ENCODE peak calls at places on chromosome 12, in seven cellular contexts. One of them, this sample, is unnamed.
A peak's percentile ranks its signal among the peaks of the same experiment; 100 is the strongest.

GRCh38 chr12:26473291-26473690 is 277.9 kb downstream of the SSPN start:
- DNase-seq in fibroblast of the aortic adventitia: peak; percentile 23
- DNase-seq in PC-3: peak; percentile 43
- DNase-seq in left lung: no peak
- DNase-seq in upper lobe of right lung: no peak
- DNase-seq in CD4-positive, alpha-beta T cell: no peak
- DNase-seq in AG09319: no peak
- DNase-seq in this sample: no peak

GRCh38 chr12:25839470-25839869 is 119.0 kb upstream of the RASSF8 start:
- DNase-seq in PC-3: peak; percentile 98
- DNase-seq in upper lobe of right lung: no peak
- DNase-seq in CD4-positive, alpha-beta T cell: no peak
- DNase-seq in AG09319: no peak
- DNase-seq in left lung: no peak
- DNase-seq in fibroblast of the aortic adventitia: no peak
- DNase-seq in this sample: no peak

GRCh38 chr12:132186208-132186856 is 42.1 kb downstream of the NOC4L start:
- DNase-seq in CD4-positive, alpha-beta T cell: no peak
- DNase-seq in PC-3: no peak
- DNase-seq in fibroblast of the aortic adventitia: no peak
- DNase-seq in left lung: peak; percentile 62
- DNase-seq in upper lobe of right lung: no peak
- DNase-seq in AG09319: no peak
- DNase-seq in this sample: no peak

GRCh38 chr12:57984629-57985151 is 43.3 kb downstream of the ATP23 start:
- DNase-seq in fibroblast of the aortic adventitia: no peak
- DNase-seq in PC-3: no peak
- DNase-seq in upper lobe of right lung: no peak
- DNase-seq in CD4-positive, alpha-beta T cell: no peak
- DNase-seq in AG09319: no peak
- DNase-seq in left lung: peak; percentile 55
- DNase-seq in this sample: no peak

GRCh38 chr12:121124402-121125109 is 8.1 kb upstream of the P2RX7 start:
- DNase-seq in PC-3: peak; percentile 99
- DNase-seq in CD4-positive, alpha-beta T cell: no peak
- DNase-seq in AG09319: no peak
- DNase-seq in fibroblast of the aortic adventitia: peak; percentile 66
- DNase-seq in upper lobe of right lung: no peak
- DNase-seq in left lung: no peak
- DNase-seq in this sample: no peak

GRCh38 chr12:98743362-98743953 is 98.4 kb downstream of the APAF1 start:
- DNase-seq in fibroblast of the aortic adventitia: no peak
- DNase-seq in upper lobe of right lung: no peak
- DNase-seq in AG09319: no peak
- DNase-seq in PC-3: peak; percentile 35
- DNase-seq in CD4-positive, alpha-beta T cell: peak; percentile 6
- DNase-seq in left lung: no peak
- DNase-seq in this sample: no peak

GRCh38 chr12:50333441-50333840 is 50.1 kb upstream of the LIMA1 start:
- DNase-seq in AG09319: no peak
- DNase-seq in CD4-positive, alpha-beta T cell: no peak
- DNase-seq in PC-3: no peak
- DNase-seq in upper lobe of right lung: no peak
- DNase-seq in fibroblast of the aortic adventitia: no peak
- DNase-seq in left lung: no peak
- DNase-seq in this sample: no peak

GRCh38 chr12:66848967-66849366 is 170.1 kb upstream of the GRIP1 start:
- DNase-seq in fibroblast of the aortic adventitia: no peak
- DNase-seq in upper lobe of right lung: no peak
- DNase-seq in AG09319: no peak
- DNase-seq in CD4-positive, alpha-beta T cell: no peak
- DNase-seq in PC-3: no peak
- DNase-seq in left lung: no peak
- DNase-seq in this sample: no peak

GRCh38 chr12:25708661-25709060 is 155.6 kb upstream of the LMNTD1 start:
- DNase-seq in fibroblast of the aortic adventitia: no peak
- DNase-seq in CD4-positive, alpha-beta T cell: no peak
- DNase-seq in upper lobe of right lung: no peak
- DNase-seq in AG09319: no peak
- DNase-seq in PC-3: no peak
- DNase-seq in left lung: no peak
- DNase-seq in this sample: no peak

GRCh38 chr12:29374913-29375312 is 6.1 kb downstream of the ERGIC2 start:
- DNase-seq in upper lobe of right lung: no peak
- DNase-seq in fibroblast of the aortic adventitia: no peak
- DNase-seq in PC-3: no peak
- DNase-seq in AG09319: no peak
- DNase-seq in CD4-positive, alpha-beta T cell: no peak
- DNase-seq in left lung: no peak
- DNase-seq in this sample: no peak

GRCh38 chr12:11755311-11755930 is 105.9 kb downstream of the ETV6 start:
- DNase-seq in CD4-positive, alpha-beta T cell: no peak
- DNase-seq in upper lobe of right lung: no peak
- DNase-seq in AG09319: no peak
- DNase-seq in fibroblast of the aortic adventitia: peak; percentile 59
- DNase-seq in left lung: no peak
- DNase-seq in PC-3: no peak
- DNase-seq in this sample: no peak

GRCh38 chr12:14390885-14391530 is 25.5 kb downstream of the ATF7IP start:
- DNase-seq in upper lobe of right lung: no peak
- DNase-seq in left lung: no peak
- DNase-seq in fibroblast of the aortic adventitia: no peak
- DNase-seq in PC-3: no peak
- DNase-seq in CD4-positive, alpha-beta T cell: no peak
- DNase-seq in AG09319: no peak
- DNase-seq in this sample: no peak

GRCh38 chr12:64039285-64039871 is 182.7 kb downstream of the KICS2 start:
- DNase-seq in left lung: no peak
- DNase-seq in PC-3: no peak
- DNase-seq in AG09319: peak; percentile 36
- DNase-seq in upper lobe of right lung: no peak
- DNase-seq in CD4-positive, alpha-beta T cell: no peak
- DNase-seq in fibroblast of the aortic adventitia: peak; percentile 71
- DNase-seq in this sample: no peak

GRCh38 chr12:83641789-83642188 is 955.1 kb downstream of the TMTC2 start:
- DNase-seq in CD4-positive, alpha-beta T cell: no peak
- DNase-seq in upper lobe of right lung: no peak
- DNase-seq in AG09319: no peak
- DNase-seq in fibroblast of the aortic adventitia: no peak
- DNase-seq in PC-3: no peak
- DNase-seq in left lung: peak; percentile 15
- DNase-seq in this sample: no peak

GRCh38 chr12:56953314-56953713 is 4.1 kb downstream of the RDH16 start:
- DNase-seq in left lung: no peak
- DNase-seq in upper lobe of right lung: no peak
- DNase-seq in PC-3: no peak
- DNase-seq in fibroblast of the aortic adventitia: no peak
- DNase-seq in AG09319: no peak
- DNase-seq in CD4-positive, alpha-beta T cell: no peak
- DNase-seq in this sample: no peak

GRCh38 chr12:76346798-76347420 is 1.3 kb downstream of the BBS10 start:
- DNase-seq in left lung: no peak
- DNase-seq in PC-3: peak; percentile 70
- DNase-seq in upper lobe of right lung: no peak
- DNase-seq in CD4-positive, alpha-beta T cell: no peak
- DNase-seq in fibroblast of the aortic adventitia: peak; percentile 84
- DNase-seq in AG09319: peak; percentile 41
- DNase-seq in this sample: no peak

GRCh38 chr12:25436206-25436912 is 116.7 kb downstream of the LMNTD1 start:
- DNase-seq in CD4-positive, alpha-beta T cell: no peak
- DNase-seq in fibroblast of the aortic adventitia: peak; percentile 96
- DNase-seq in AG09319: peak; percentile 72
- DNase-seq in left lung: no peak
- DNase-seq in upper lobe of right lung: no peak
- DNase-seq in PC-3: peak; percentile 84
- DNase-seq in this sample: no peak

GRCh38 chr12:123270380-123271181 is 1.1 kb downstream of the CDK2AP1 start:
- DNase-seq in fibroblast of the aortic adventitia: peak; percentile 27
- DNase-seq in CD4-positive, alpha-beta T cell: no peak
- DNase-seq in left lung: peak; percentile 82
- DNase-seq in upper lobe of right lung: peak; percentile 72
- DNase-seq in AG09319: no peak
- DNase-seq in PC-3: no peak
- DNase-seq in this sample: no peak

GRCh38 chr12:42945927-42946326 is 356.4 kb upstream of the PRICKLE1 start:
- DNase-seq in PC-3: peak; percentile 16
- DNase-seq in CD4-positive, alpha-beta T cell: no peak
- DNase-seq in fibroblast of the aortic adventitia: no peak
- DNase-seq in upper lobe of right lung: no peak
- DNase-seq in AG09319: no peak
- DNase-seq in left lung: no peak
- DNase-seq in this sample: no peak

GRCh38 chr12:1593232-1594044 is 943 bp downstream of the FBXL14 start:
- DNase-seq in fibroblast of the aortic adventitia: no peak
- DNase-seq in upper lobe of right lung: peak; percentile 82
- DNase-seq in PC-3: peak; percentile 24
- DNase-seq in left lung: peak; percentile 88
- DNase-seq in AG09319: no peak
- DNase-seq in CD4-positive, alpha-beta T cell: peak; percentile 37
- DNase-seq in this sample: peak; percentile 44

GRCh38 chr12:57895337-57896138 is 45.8 kb upstream of the ATP23 start:
- DNase-seq in CD4-positive, alpha-beta T cell: no peak
- DNase-seq in PC-3: no peak
- DNase-seq in AG09319: no peak
- DNase-seq in fibroblast of the aortic adventitia: no peak
- DNase-seq in upper lobe of right lung: no peak
- DNase-seq in left lung: no peak
- DNase-seq in this sample: no peak

GRCh38 chr12:103505371-103506236 is 9.8 kb upstream of the C12orf42 start:
- DNase-seq in left lung: no peak
- DNase-seq in CD4-positive, alpha-beta T cell: no peak
- DNase-seq in upper lobe of right lung: no peak
- DNase-seq in fibroblast of the aortic adventitia: no peak
- DNase-seq in PC-3: peak; percentile 74
- DNase-seq in AG09319: no peak
- DNase-seq in this sample: no peak

GRCh38 chr12:86104087-86104486 is 152.1 kb downstream of the MGAT4C start:
- DNase-seq in upper lobe of right lung: no peak
- DNase-seq in PC-3: no peak
- DNase-seq in fibroblast of the aortic adventitia: no peak
- DNase-seq in AG09319: no peak
- DNase-seq in CD4-positive, alpha-beta T cell: no peak
- DNase-seq in left lung: no peak
- DNase-seq in this sample: no peak

GRCh38 chr12:49920241-49920914 is 16.7 kb upstream of the FAIM2 start:
- DNase-seq in CD4-positive, alpha-beta T cell: no peak
- DNase-seq in left lung: peak; percentile 42
- DNase-seq in AG09319: no peak
- DNase-seq in fibroblast of the aortic adventitia: peak; percentile 86
- DNase-seq in PC-3: peak; percentile 23
- DNase-seq in upper lobe of right lung: peak; percentile 49
- DNase-seq in this sample: no peak

GRCh38 chr12:117090816-117091711 is 8.2 kb downstream of the TESC start:
- DNase-seq in fibroblast of the aortic adventitia: no peak
- DNase-seq in AG09319: no peak
- DNase-seq in upper lobe of right lung: no peak
- DNase-seq in PC-3: no peak
- DNase-seq in left lung: peak; percentile 48
- DNase-seq in CD4-positive, alpha-beta T cell: no peak
- DNase-seq in this sample: no peak

GRCh38 chr12:12684375-12685106 is 11.4 kb downstream of the GPR19 start:
- DNase-seq in CD4-positive, alpha-beta T cell: no peak
- DNase-seq in AG09319: no peak
- DNase-seq in left lung: no peak
- DNase-seq in fibroblast of the aortic adventitia: peak; percentile 58
- DNase-seq in PC-3: peak; percentile 22
- DNase-seq in upper lobe of right lung: no peak
- DNase-seq in this sample: no peak

GRCh38 chr12:119751961-119752360 is 84.0 kb downstream of the PRKAB1 start:
- DNase-seq in upper lobe of right lung: no peak
- DNase-seq in AG09319: no peak
- DNase-seq in CD4-positive, alpha-beta T cell: no peak
- DNase-seq in PC-3: no peak
- DNase-seq in left lung: no peak
- DNase-seq in fibroblast of the aortic adventitia: no peak
- DNase-seq in this sample: no peak

GRCh38 chr12:5206401-5207175 is 162.9 kb downstream of the KCNA5 start:
- DNase-seq in left lung: no peak
- DNase-seq in fibroblast of the aortic adventitia: no peak
- DNase-seq in PC-3: no peak
- DNase-seq in upper lobe of right lung: no peak
- DNase-seq in AG09319: no peak
- DNase-seq in CD4-positive, alpha-beta T cell: no peak
- DNase-seq in this sample: no peak

GRCh38 chr12:33763331-33763730 is 259.0 kb upstream of the ALG10 start:
- DNase-seq in AG09319: no peak
- DNase-seq in CD4-positive, alpha-beta T cell: no peak
- DNase-seq in upper lobe of right lung: no peak
- DNase-seq in PC-3: no peak
- DNase-seq in left lung: no peak
- DNase-seq in fibroblast of the aortic adventitia: no peak
- DNase-seq in this sample: no peak

DNA sequence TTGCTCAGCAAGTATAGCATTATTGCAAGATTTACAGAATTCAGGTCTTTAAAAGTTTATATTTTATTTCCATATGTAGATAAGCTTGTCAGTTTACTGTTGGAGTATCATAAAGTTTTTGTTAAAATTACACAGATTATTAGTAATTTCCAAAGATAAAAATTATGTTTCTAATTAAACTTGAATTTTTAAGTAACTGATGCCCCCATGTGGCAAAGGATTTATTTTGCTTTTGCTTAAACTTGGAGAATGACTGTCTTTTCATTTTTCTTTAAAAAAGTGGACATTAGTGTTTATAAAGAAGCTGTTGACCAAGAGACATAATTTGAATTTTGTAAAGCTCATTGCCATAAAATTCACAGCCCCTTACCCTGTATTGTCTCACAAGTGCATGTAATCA is 45.8 kb downstream of the ETNK1 start:
- DNase-seq in AG09319: no peak
- DNase-seq in upper lobe of right lung: no peak
- DNase-seq in CD4-positive, alpha-beta T cell: no peak
- DNase-seq in left lung: no peak
- DNase-seq in PC-3: no peak
- DNase-seq in fibroblast of the aortic adventitia: peak; percentile 39
- DNase-seq in this sample: no peak
- TF ChIP-seq CTCF in AG09319: peak; percentile 33
- TF ChIP-seq CTCF in upper lobe of right lung: peak; percentile 30
- TF ChIP-seq CTCF in CD4-positive, alpha-beta T cell: no peak
- TF ChIP-seq CTCF in left lung: no peak
- TF ChIP-seq CTCF in PC-3: peak; percentile 61
- TF ChIP-seq CTCF in fibroblast of the aortic adventitia: peak; percentile 20
- TF ChIP-seq CTCF in this sample: no peak

GRCh38 chr12:54134850-54135249 is 53.9 kb downstream of the SMUG1 start:
- DNase-seq in CD4-positive, alpha-beta T cell: no peak
- DNase-seq in AG09319: no peak
- DNase-seq in fibroblast of the aortic adventitia: no peak
- DNase-seq in upper lobe of right lung: no peak
- DNase-seq in PC-3: peak; percentile 17
- DNase-seq in left lung: no peak
- DNase-seq in this sample: no peak
- TF ChIP-seq CTCF in CD4-positive, alpha-beta T cell: no peak
- TF ChIP-seq CTCF in AG09319: no peak
- TF ChIP-seq CTCF in fibroblast of the aortic adventitia: no peak
- TF ChIP-seq CTCF in upper lobe of right lung: no peak
- TF ChIP-seq CTCF in PC-3: no peak
- TF ChIP-seq CTCF in left lung: no peak
- TF ChIP-seq CTCF in this sample: no peak

GRCh38 chr12:54572881-54573280 is 15.6 kb downstream of the PPP1R1A start:
- DNase-seq in CD4-positive, alpha-beta T cell: no peak
- DNase-seq in AG09319: no peak
- DNase-seq in upper lobe of right lung: no peak
- DNase-seq in PC-3: no peak
- DNase-seq in fibroblast of the aortic adventitia: no peak
- DNase-seq in left lung: no peak
- DNase-seq in this sample: no peak
- TF ChIP-seq CTCF in CD4-positive, alpha-beta T cell: no peak
- TF ChIP-seq CTCF in AG09319: no peak
- TF ChIP-seq CTCF in upper lobe of right lung: no peak
- TF ChIP-seq CTCF in PC-3: no peak
- TF ChIP-seq CTCF in fibroblast of the aortic adventitia: no peak
- TF ChIP-seq CTCF in left lung: no peak
- TF ChIP-seq CTCF in this sample: no peak

GRCh38 chr12:124453419-124454351 is 113.7 kb downstream of the NCOR2 start:
- DNase-seq in left lung: peak; percentile 92
- DNase-seq in fibroblast of the aortic adventitia: peak; percentile 51
- DNase-seq in CD4-positive, alpha-beta T cell: peak; percentile 71
- DNase-seq in AG09319: no peak
- DNase-seq in upper lobe of right lung: peak; percentile 88
- DNase-seq in PC-3: peak; percentile 91
- DNase-seq in this sample: peak; percentile 83
- TF ChIP-seq CTCF in left lung: no peak
- TF ChIP-seq CTCF in fibroblast of the aortic adventitia: no peak
- TF ChIP-seq CTCF in CD4-positive, alpha-beta T cell: no peak
- TF ChIP-seq CTCF in AG09319: no peak
- TF ChIP-seq CTCF in upper lobe of right lung: no peak
- TF ChIP-seq CTCF in PC-3: no peak
- TF ChIP-seq CTCF in this sample: no peak

This sample was measured in natural killer cell.